ENCODE peak calls at places on chromosomes 3 and 15, in nine cellular contexts. Y, F, R, I, T, G, V, P and D are unnamed samples.

GRCh38 chr3:177893321-177893720 is 642.9 kb upstream of the KCNMB2 start:
- DNase-seq in Y (no peak), F (no peak), R (peak; percentile 35), I (no peak), T (no peak), G (no peak), V (no peak), P (peak; percentile 23), D (no peak)

GRCh38 chr3:177005718-177006405 is 191.4 kb downstream of the TBL1XR1 start:
- DNase-seq in Y (no peak), F (no peak), R (no peak), I (no peak), T (no peak), G (no peak), V (no peak), P (no peak), D (no peak)

GRCh38 chr3:55622116-55622515 is 135.0 kb upstream of the WNT5A start:
- DNase-seq in Y (no peak), F (peak; percentile 52), R (peak; percentile 32), I (no peak), T (no peak), G (no peak), V (no peak), P (peak; percentile 71), D (no peak)

GRCh38 chr3:150410311-150411105 is 2.4 kb downstream of the TSC22D2 start:
- DNase-seq in Y (peak; percentile 60), F (no peak), R (peak; percentile 53), I (peak; percentile 70), T (peak; percentile 10), G (no peak), V (no peak), P (peak; percentile 52), D (peak; percentile 40)

GRCh38 chr3:185647134-185647879 is 61.2 kb downstream of the SENP2 start:
- DNase-seq in Y (no peak), F (no peak), R (no peak), I (no peak), T (no peak), G (no peak), V (no peak), P (no peak), D (no peak)

GRCh38 chr15:79041598-79042175 is 48.9 kb downstream of the RASGRF1 start:
- DNase-seq in Y (no peak), F (no peak), R (no peak), I (no peak), T (no peak), G (no peak), V (no peak), P (no peak), D (no peak)

GRCh38 chr3:23778451-23778850 is 27.3 kb upstream of the UBE2E1 start:
- DNase-seq in Y (no peak), F (no peak), R (peak; percentile 18), I (no peak), T (no peak), G (no peak), V (no peak), P (no peak), D (no peak)

GRCh38 chr3:54817628-54818027 is 110.2 kb downstream of the LRTM1 start:
- DNase-seq in Y (no peak), F (no peak), R (peak; percentile 24), I (no peak), T (no peak), G (no peak), V (no peak), P (peak; percentile 14), D (no peak)

GRCh38 chr3:172517859-172518466 is 5.3 kb downstream of the TNFSF10 start:
- DNase-seq in Y (no peak), F (no peak), R (no peak), I (no peak), T (no peak), G (no peak), V (no peak), P (no peak), D (no peak)

GRCh38 chr3:172007065-172007370 is 32.4 kb upstream of the FNDC3B start:
- DNase-seq in Y (no peak), F (peak; percentile 16), R (no peak), I (no peak), T (no peak), G (no peak), V (no peak), P (no peak), D (no peak)

GRCh38 chr3:23304424-23304823 is 101.3 kb downstream of the UBE2E2 start:
- DNase-seq in Y (no peak), F (no peak), R (peak; percentile 8), I (no peak), T (no peak), G (no peak), V (no peak), P (peak; percentile 23), D (no peak)

GRCh38 chr3:55639143-55639542 is 152.0 kb upstream of the WNT5A start:
- DNase-seq in Y (no peak), F (no peak), R (no peak), I (no peak), T (no peak), G (no peak), V (no peak), P (no peak), D (no peak)

GRCh38 chr3:141426404-141427034 is 58.2 kb downstream of the ZBTB38 start:
- DNase-seq in Y (peak; percentile 81), F (no peak), R (peak; percentile 83), I (peak; percentile 85), T (no peak), G (peak; percentile 89), V (peak; percentile 60), P (peak; percentile 64), D (peak; percentile 86)

GRCh38 chr3:86948840-86949239 is 42.1 kb downstream of the VGLL3 start:
- DNase-seq in Y (no peak), F (no peak), R (peak; percentile 85), I (no peak), T (no peak), G (no peak), V (no peak), P (peak; percentile 68), D (no peak)

GRCh38 chr15:66963084-66963483 is 102.3 kb upstream of the SMAD3 start:
- DNase-seq in Y (peak; percentile 27), F (no peak), R (no peak), I (no peak), T (no peak), G (no peak), V (no peak), P (no peak), D (no peak)

GRCh38 chr15:100330221-100330620 is 11.6 kb downstream of the ADAMTS17 start:
- DNase-seq in Y (no peak), F (no peak), R (no peak), I (no peak), T (no peak), G (no peak), V (no peak), P (no peak), D (no peak)

GRCh38 chr3:58161435-58162398 is 49.1 kb downstream of the DNASE1L3 start:
- DNase-seq in Y (peak; percentile 59), F (peak; percentile 83), R (peak; percentile 88), I (no peak), T (no peak), G (peak; percentile 90), V (no peak), P (peak; percentile 96), D (no peak)

GRCh38 chr15:39025331-39025730 is 460.7 kb upstream of the RASGRP1 start:
- DNase-seq in Y (no peak), F (no peak), R (peak; percentile 50), I (no peak), T (no peak), G (no peak), V (no peak), P (no peak), D (no peak)

GRCh38 chr15:92668620-92669019 is 13.0 kb upstream of the FAM174B start:
- DNase-seq in Y (no peak), F (no peak), R (no peak), I (no peak), T (no peak), G (no peak), V (no peak), P (no peak), D (no peak)

GRCh38 chr3:147462856-147463255 is 53.7 kb downstream of the ZIC1 start:
- DNase-seq in Y (no peak), F (no peak), R (peak; percentile 1), I (no peak), T (no peak), G (no peak), V (no peak), P (no peak), D (no peak)

GRCh38 chr15:41862515-41863116 is 24.0 kb downstream of the PLA2G4B start:
- DNase-seq in Y (no peak), F (no peak), R (no peak), I (no peak), T (no peak), G (no peak), V (no peak), P (no peak), D (no peak)

GRCh38 chr15:81015595-81016252 is 15.0 kb downstream of the TLNRD1 start:
- DNase-seq in Y (no peak), F (no peak), R (no peak), I (no peak), T (no peak), G (no peak), V (peak; percentile 82), P (no peak), D (peak; percentile 97)

GRCh38 chr3:180855364-180855763 is 57.1 kb upstream of the FXR1 start:
- DNase-seq in Y (no peak), F (no peak), R (no peak), I (no peak), T (no peak), G (no peak), V (no peak), P (peak; percentile 4), D (peak; percentile 2)

GRCh38 chr3:126052196-126053058 is 31.5 kb downstream of the SLC41A3 start:
- DNase-seq in Y (no peak), F (no peak), R (no peak), I (no peak), T (no peak), G (no peak), V (no peak), P (no peak), D (no peak)

GRCh38 chr15:74651251-74651741 is 35.7 kb downstream of the CLK3 start:
- DNase-seq in Y (no peak), F (no peak), R (peak; percentile 38), I (no peak), T (no peak), G (no peak), V (no peak), P (no peak), D (peak; percentile 44)